ENCODE peak calls at places on chromosome 1, in seven cellular contexts. N, Y, V, P, I, C and B are unnamed samples.

GRCh38 chr1:106746448-106747085 is 309.9 kb upstream of the PRMT6 start:
- DNase-seq in N (no peak), Y (no peak), V (no peak), P (peak), I (no peak), C (no peak), B (no peak)

GRCh38 chr1:248900637-248901036 is 5.4 kb upstream of the PGBD2 start:
- DNase-seq in N (no peak), Y (no peak), V (no peak), P (no peak), I (no peak), C (no peak), B (no peak)

GRCh38 chr1:214967865-214968575 is 114.5 kb upstream of the KCNK2 start:
- DNase-seq in N (peak), Y (no peak), V (no peak), P (peak), I (no peak), C (no peak), B (no peak)

GRCh38 chr1:68812295-68812694 is 315.4 kb upstream of the DEPDC1 start:
- DNase-seq in N (no peak), Y (no peak), V (no peak), P (no peak), I (no peak), C (no peak), B (no peak)

GRCh38 chr1:16145988-16146887 is 9.6 kb downstream of the EPHA2 start:
- DNase-seq in N (peak), Y (peak), V (peak), P (peak), I (no peak), C (peak), B (no peak)

GRCh38 chr1:242467556-242468145 is 56.8 kb downstream of the PLD5 start:
- DNase-seq in N (peak), Y (peak), V (peak), P (peak), I (peak), C (peak), B (peak)

GRCh38 chr1:91724231-91724630 is 161.7 kb downstream of the TGFBR3 start:
- DNase-seq in N (no peak), Y (peak), V (no peak), P (no peak), I (no peak), C (no peak), B (no peak)

GRCh38 chr1:167713330-167714081 is 8.3 kb upstream of the MPZL1 start:
- DNase-seq in N (no peak), Y (peak), V (no peak), P (peak), I (no peak), C (no peak), B (peak)

GRCh38 chr1:172671591-172671990 is 12.7 kb downstream of the FASLG start:
- DNase-seq in N (peak), Y (no peak), V (no peak), P (no peak), I (no peak), C (peak), B (no peak)

GRCh38 chr1:39700348-39700747 is 9.1 kb upstream of the HPCAL4 start:
- DNase-seq in N (no peak), Y (no peak), V (no peak), P (no peak), I (no peak), C (no peak), B (no peak)

GRCh38 chr1:8004113-8004802 is 21.9 kb downstream of the ERRFI1 start:
- DNase-seq in N (peak), Y (no peak), V (no peak), P (peak), I (no peak), C (peak), B (no peak)

GRCh38 chr1:164240081-164240480 is 318.9 kb upstream of the PBX1 start:
- DNase-seq in N (no peak), Y (no peak), V (no peak), P (peak), I (no peak), C (no peak), B (no peak)

GRCh38 chr1:93253471-93253870 is 72.9 kb downstream of the CCDC18 start:
- DNase-seq in N (no peak), Y (no peak), V (no peak), P (no peak), I (no peak), C (no peak), B (no peak)

GRCh38 chr1:183080406-183080805 is 57.2 kb downstream of the LAMC1 start:
- DNase-seq in N (peak), Y (peak), V (no peak), P (peak), I (no peak), C (no peak), B (no peak)

GRCh38 chr1:110291241-110292030 is 47.7 kb upstream of the RBM15 start:
- DNase-seq in N (peak), Y (no peak), V (no peak), P (no peak), I (no peak), C (no peak), B (no peak)

GRCh38 chr1:60952566-60953215 is 129.7 kb upstream of the NFIA start:
- DNase-seq in N (no peak), Y (no peak), V (no peak), P (no peak), I (no peak), C (no peak), B (no peak)

GRCh38 chr1:228008391-228009115 is 1.8 kb downstream of the WNT3A start:
- DNase-seq in N (no peak), Y (no peak), V (no peak), P (no peak), I (no peak), C (no peak), B (no peak)
- TF ChIP-seq EZH2 in N (peak), Y (no peak), V (no peak), P (no peak), I (no peak), C (no peak), B (no peak)

GRCh38 chr1:203175237-203176181 is at the start of gene MYBPH:
- DNase-seq in N (no peak), Y (no peak), V (no peak), P (no peak), I (no peak), C (no peak), B (no peak)

GRCh38 chr1:203172184-203173115 is 3.2 kb downstream of the MYBPH start:
- DNase-seq in N (peak), Y (peak), V (peak), P (peak), I (no peak), C (peak), B (peak)

GRCh38 chr1:203173156-203173555 is 2.5 kb downstream of the MYBPH start:
- DNase-seq in N (no peak), Y (no peak), V (no peak), P (no peak), I (no peak), C (no peak), B (no peak)

GRCh38 chr1:203174324-203174985 is 1.2 kb downstream of the MYBPH start:
- DNase-seq in N (no peak), Y (no peak), V (no peak), P (no peak), I (no peak), C (no peak), B (no peak)

GRCh38 chr1:203173566-203173965 is 2.1 kb downstream of the MYBPH start:
- DNase-seq in N (no peak), Y (no peak), V (no peak), P (no peak), I (no peak), C (no peak), B (no peak)
- H3K9ac ChIP-seq in N (no peak), Y (no peak), V (no peak), P (no peak), I (no peak), C (no peak), B (no peak)

GRCh38 chr1:159906960-159907359 is 7.0 kb upstream of the CFAP45 start:
- DNase-seq in N (no peak), Y (no peak), V (no peak), P (no peak), I (no peak), C (no peak), B (no peak)

GRCh38 chr1:159913451-159914192 is 11.7 kb downstream of the TAGLN2 start:
- DNase-seq in N (no peak), Y (no peak), V (no peak), P (no peak), I (no peak), C (peak), B (no peak)

GRCh38 chr1:159911668-159912067 is 11.7 kb upstream of the CFAP45 start:
- DNase-seq in N (no peak), Y (peak), V (no peak), P (no peak), I (no peak), C (no peak), B (no peak)

GRCh38 chr1:159908255-159908905 is 8.4 kb upstream of the CFAP45 start:
- DNase-seq in N (no peak), Y (no peak), V (no peak), P (no peak), I (no peak), C (no peak), B (no peak)

GRCh38 chr1:159909381-159909780 is 9.4 kb upstream of the CFAP45 start:
- DNase-seq in N (no peak), Y (peak), V (no peak), P (no peak), I (no peak), C (no peak), B (no peak)
- H3K4me2 ChIP-seq in N (no peak), Y (no peak), V (no peak), P (no peak), I (no peak), C (no peak), B (no peak)

DNA sequence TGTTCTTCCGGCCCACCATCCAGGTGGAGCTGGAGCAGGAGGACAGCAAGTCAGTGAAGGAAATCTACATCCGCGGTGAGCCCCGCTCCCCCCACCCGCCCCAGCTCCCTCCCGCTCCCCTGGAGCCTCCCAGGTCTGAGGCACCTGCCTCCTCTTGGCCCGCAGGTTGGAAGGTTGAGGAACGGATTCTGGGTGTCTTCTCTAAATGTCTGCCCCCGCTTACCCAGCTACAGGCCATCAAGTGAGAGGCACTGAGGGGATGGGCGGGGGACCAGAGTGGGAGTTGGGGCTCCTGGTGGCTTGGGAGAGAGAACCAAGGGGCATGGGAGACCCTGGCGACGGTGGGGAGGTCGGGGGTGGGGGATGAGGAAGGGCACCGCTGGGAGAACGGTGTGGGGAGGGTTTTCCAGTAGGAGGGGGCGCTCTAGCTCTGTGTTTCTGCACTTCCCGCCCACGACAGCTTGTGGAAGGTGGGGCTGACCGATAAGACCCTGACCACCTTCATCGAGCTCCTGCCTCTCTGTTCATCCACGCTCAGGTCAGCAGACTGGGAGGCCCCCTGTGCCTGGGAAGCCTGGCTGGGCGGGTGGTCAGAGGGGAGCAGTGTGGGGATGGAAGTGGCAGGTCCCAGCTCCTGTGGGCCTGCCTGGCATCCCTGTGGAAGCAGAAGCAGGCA is 4.2 kb downstream of the LRRC71 start:
- DNase-seq in N (no peak), Y (no peak), V (no peak), P (no peak), I (no peak), C (no peak), B (no peak)
- TF ChIP-seq EZH2 in N (no peak), Y (no peak), V (no peak), P (no peak), I (no peak), C (no peak), B (no peak)

GRCh38 chr1:180213401-180214177 is 16.5 kb upstream of the LHX4 start:
- DNase-seq in N (peak), Y (peak), V (no peak), P (peak), I (no peak), C (peak), B (peak)
- H3K9ac ChIP-seq in N (no peak), Y (no peak), V (no peak), P (no peak), I (peak), C (no peak), B (peak)

GRCh38 chr1:181102841-181103240 is 14.3 kb downstream of the IER5 start:
- DNase-seq in N (no peak), Y (no peak), V (no peak), P (no peak), I (no peak), C (no peak), B (no peak)
- H3K4me2 ChIP-seq in N (no peak), Y (no peak), V (peak), P (no peak), I (peak), C (peak), B (no peak)

DNA sequence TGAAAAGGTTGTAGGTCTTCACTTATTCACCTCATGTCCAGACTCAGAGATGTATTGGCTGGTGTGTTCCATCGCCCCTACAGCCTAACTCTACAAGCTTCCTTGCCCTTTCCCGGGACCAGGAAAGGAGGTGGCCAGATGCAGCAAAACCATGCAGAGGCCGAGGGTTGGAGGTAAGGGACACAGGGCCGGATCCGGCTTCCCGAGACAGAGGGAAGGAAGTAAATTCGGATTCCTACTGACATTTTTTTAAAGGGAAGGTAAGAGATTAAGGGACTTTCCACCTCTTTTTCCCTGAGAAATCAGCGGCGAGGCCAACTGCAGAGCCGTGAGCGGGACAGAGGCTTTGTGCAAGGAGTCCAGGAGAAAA is 12.7 kb downstream of the EPHA10 start:
- DNase-seq in N (no peak), Y (no peak), V (no peak), P (no peak), I (no peak), C (no peak), B (no peak)
- TF ChIP-seq EZH2 in N (no peak), Y (peak), V (no peak), P (peak), I (no peak), C (peak), B (no peak)

GRCh38 chr1:94538243-94538827 is 3.2 kb downstream of the F3 start:
- DNase-seq in N (no peak), Y (no peak), V (no peak), P (no peak), I (no peak), C (peak), B (no peak)

GRCh38 chr1:94539496-94539895 is 2.1 kb downstream of the F3 start:
- DNase-seq in N (peak), Y (no peak), V (no peak), P (no peak), I (no peak), C (peak), B (no peak)

GRCh38 chr1:94535879-94536278 is 5.7 kb downstream of the F3 start:
- DNase-seq in N (no peak), Y (no peak), V (no peak), P (no peak), I (no peak), C (peak), B (no peak)

GRCh38 chr1:94540440-94541174 is 952 bp downstream of the F3 start:
- DNase-seq in N (peak), Y (no peak), V (no peak), P (no peak), I (no peak), C (peak), B (no peak)

GRCh38 chr1:94537254-94537653 is 4.3 kb downstream of the F3 start:
- DNase-seq in N (no peak), Y (no peak), V (no peak), P (no peak), I (no peak), C (peak), B (no peak)
- H3K9ac ChIP-seq in N (no peak), Y (no peak), V (no peak), P (no peak), I (no peak), C (peak), B (no peak)

GRCh38 chr1:225848044-225848955 is 33.9 kb downstream of the TMEM63A start:
- DNase-seq in N (peak), Y (no peak), V (no peak), P (no peak), I (no peak), C (no peak), B (peak)
- H3K4me2 ChIP-seq in N (no peak), Y (no peak), V (no peak), P (no peak), I (no peak), C (no peak), B (peak)